ENCODE peak calls at places on chromosomes 6 and 20, in nine cellular contexts. S is adrenal gland, P is astrocyte, D is ovary, O is fibroblast of mammary gland, E is gastrocnemius medialis, V is fibroblast of villous mesenchyme, H is right lobe of liver, X is HCT116. F is an unnamed sample.

GRCh38 chr6:116201538-116201937 is 52.3 kb downstream of the TSPYL4 start:
- DNase-seq in S (no peak), P (no peak), D (no peak), O (no peak), E (no peak), V (no peak), H (no peak), X (no peak), F (no peak)

GRCh38 chr6:162343902-162344226 is 383.7 kb downstream of the PRKN start:
- DNase-seq in S (peak), P (peak), D (no peak), O (peak), E (no peak), V (no peak), H (no peak), X (no peak), F (no peak)

GRCh38 chr20:45911486-45912343 is at the start of gene PLTP:
- DNase-seq in S (peak), P (peak), D (peak), O (peak), E (peak), V (peak), H (no peak), X (no peak), F (peak)

GRCh38 chr6:30721198-30722024 is 1.3 kb downstream of the TUBB start:
- DNase-seq in S (peak), P (peak), D (peak), O (peak), E (peak), V (peak), H (peak), X (peak), F (peak)

GRCh38 chr6:112927641-112928040 is 580.5 kb downstream of the RFPL4B start:
- DNase-seq in S (no peak), P (peak), D (no peak), O (peak), E (no peak), V (no peak), H (no peak), X (no peak), F (peak)

GRCh38 chr6:136158398-136158797 is 91.7 kb downstream of the MTFR2 start:
- DNase-seq in S (peak), P (no peak), D (peak), O (no peak), E (peak), V (peak), H (peak), X (no peak), F (peak)

GRCh38 chr20:23142162-23143050 is 56.3 kb upstream of the CD93 start:
- DNase-seq in S (no peak), P (no peak), D (no peak), O (no peak), E (no peak), V (no peak), H (no peak), X (no peak), F (no peak)

GRCh38 chr20:49034070-49034732 is 11.9 kb upstream of the CSE1L start:
- DNase-seq in S (no peak), P (no peak), D (no peak), O (no peak), E (no peak), V (no peak), H (no peak), X (no peak), F (no peak)

GRCh38 chr20:25015986-25016385 is 23.4 kb upstream of the APMAP start:
- DNase-seq in S (no peak), P (no peak), D (no peak), O (no peak), E (no peak), V (no peak), H (peak), X (no peak), F (no peak)

GRCh38 chr6:11653028-11653583 is 115.6 kb downstream of the TMEM170B start:
- DNase-seq in S (peak), P (peak), D (peak), O (peak), E (no peak), V (peak), H (no peak), X (no peak), F (peak)

GRCh38 chr6:6006428-6007310 is at the start of gene NRN1:
- DNase-seq in S (no peak), P (no peak), D (no peak), O (peak), E (no peak), V (no peak), H (no peak), X (no peak), F (no peak)

GRCh38 chr6:122028933-122029332 is 370.5 kb upstream of the HSF2 start:
- DNase-seq in S (no peak), P (no peak), D (no peak), O (no peak), E (no peak), V (no peak), H (no peak), X (peak), F (no peak)

GRCh38 chr20:63568986-63569949 is 4.8 kb downstream of the HELZ2 start:
- DNase-seq in S (no peak), P (no peak), D (no peak), O (no peak), E (no peak), V (no peak), H (no peak), X (no peak), F (no peak)

GRCh38 chr20:37745553-37745952 is 51.7 kb downstream of the CTNNBL1 start:
- DNase-seq in S (no peak), P (no peak), D (no peak), O (no peak), E (no peak), V (no peak), H (no peak), X (no peak), F (no peak)

GRCh38 chr6:19892250-19892649 is 55.1 kb downstream of the ID4 start:
- DNase-seq in S (no peak), P (no peak), D (no peak), O (no peak), E (no peak), V (no peak), H (no peak), X (peak), F (no peak)

GRCh38 chr6:22145823-22146379 is 150.9 kb downstream of the PRL start:
- DNase-seq in S (peak), P (peak), D (no peak), O (peak), E (no peak), V (peak), H (no peak), X (no peak), F (peak)

GRCh38 chr6:139973602-139974373 is 599.3 kb upstream of the CITED2 start:
- DNase-seq in S (peak), P (peak), D (no peak), O (peak), E (no peak), V (peak), H (no peak), X (no peak), F (peak)

GRCh38 chr20:1833728-1834726 is 61.2 kb upstream of the SIRPA start:
- DNase-seq in S (no peak), P (no peak), D (no peak), O (no peak), E (no peak), V (no peak), H (no peak), X (no peak), F (no peak)

GRCh38 chr6:85569323-85569722 is 24.3 kb downstream of the SNX14 start:
- DNase-seq in S (no peak), P (peak), D (no peak), O (peak), E (no peak), V (no peak), H (no peak), X (no peak), F (peak)

GRCh38 chr6:153976921-153977693 is 61.9 kb upstream of the OPRM1 start:
- DNase-seq in S (no peak), P (peak), D (no peak), O (peak), E (no peak), V (peak), H (no peak), X (no peak), F (no peak)

GRCh38 chr6:160428818-160429744 is 80.9 kb downstream of the SLC22A3 start:
- DNase-seq in S (no peak), P (no peak), D (no peak), O (peak), E (peak), V (peak), H (no peak), X (no peak), F (no peak)

GRCh38 chr6:31362751-31363150 is 5.8 kb upstream of the HLA-B start:
- DNase-seq in S (no peak), P (no peak), D (no peak), O (no peak), E (no peak), V (no peak), H (no peak), X (no peak), F (no peak)

GRCh38 chr6:112038756-112039430 is 15.0 kb upstream of the CCN6 start:
- DNase-seq in S (no peak), P (peak), D (no peak), O (peak), E (no peak), V (no peak), H (no peak), X (no peak), F (peak)

GRCh38 chr6:3376064-3376463 is 80.8 kb downstream of the SLC22A23 start:
- DNase-seq in S (no peak), P (no peak), D (no peak), O (no peak), E (no peak), V (no peak), H (no peak), X (no peak), F (no peak)

GRCh38 chr20:57071283-57071701 is 195.1 kb downstream of the BMP7 start:
- DNase-seq in S (peak), P (no peak), D (no peak), O (no peak), E (no peak), V (no peak), H (no peak), X (no peak), F (no peak)

GRCh38 chr6:152167639-152168603 is 360.4 kb downstream of the ESR1 start:
- DNase-seq in S (no peak), P (no peak), D (no peak), O (peak), E (peak), V (peak), H (no peak), X (no peak), F (no peak)

GRCh38 chr20:63290677-63291472 is 2.1 kb upstream of the COL20A1 start:
- DNase-seq in S (peak), P (peak), D (no peak), O (peak), E (no peak), V (peak), H (no peak), X (peak), F (peak)

GRCh38 chr6:130810307-130811030 is 16.7 kb upstream of the SMLR1 start:
- DNase-seq in S (no peak), P (peak), D (no peak), O (no peak), E (no peak), V (peak), H (no peak), X (no peak), F (peak)

GRCh38 chr6:15255481-15256414 is 9.9 kb downstream of the JARID2 start:
- DNase-seq in S (peak), P (no peak), D (no peak), O (no peak), E (no peak), V (no peak), H (no peak), X (no peak), F (no peak)

GRCh38 chr20:50982372-50982771 is 23.8 kb downstream of the MOCS3 start:
- DNase-seq in S (no peak), P (peak), D (no peak), O (peak), E (no peak), V (peak), H (no peak), X (no peak), F (peak)

GRCh38 chr6:162497371-162497770 is 230.2 kb downstream of the PRKN start:
- DNase-seq in S (no peak), P (no peak), D (no peak), O (no peak), E (no peak), V (no peak), H (no peak), X (no peak), F (no peak)

GRCh38 chr6:27318973-27319372 is 6.9 kb upstream of the POM121L2 start:
- DNase-seq in S (no peak), P (no peak), D (no peak), O (no peak), E (no peak), V (no peak), H (no peak), X (no peak), F (no peak)

GRCh38 chr6:87881342-87881895 is 166.2 kb upstream of the SPACA1 start:
- DNase-seq in S (no peak), P (no peak), D (no peak), O (peak), E (no peak), V (no peak), H (no peak), X (no peak), F (no peak)

GRCh38 chr6:24332306-24332705 is 25.6 kb downstream of the DCDC2 start:
- DNase-seq in S (no peak), P (peak), D (no peak), O (no peak), E (no peak), V (peak), H (no peak), X (no peak), F (no peak)

GRCh38 chr6:111972714-111973678 is 80.9 kb upstream of the CCN6 start:
- DNase-seq in S (peak), P (peak), D (peak), O (peak), E (peak), V (peak), H (no peak), X (no peak), F (peak)

GRCh38 chr20:63706852-63707557 is 771 bp downstream of the ARFRP1 start:
- DNase-seq in S (peak), P (no peak), D (peak), O (peak), E (no peak), V (peak), H (peak), X (no peak), F (peak)

GRCh38 chr6:53474010-53474409 is 70.9 kb downstream of the GCLC start:
- DNase-seq in S (no peak), P (no peak), D (no peak), O (no peak), E (no peak), V (no peak), H (no peak), X (no peak), F (no peak)
- TF ChIP-seq CTCF in S (no peak), P (no peak), D (no peak), O (no peak), E (no peak), V (no peak), H (no peak), X (no peak), F (no peak)

DNA sequence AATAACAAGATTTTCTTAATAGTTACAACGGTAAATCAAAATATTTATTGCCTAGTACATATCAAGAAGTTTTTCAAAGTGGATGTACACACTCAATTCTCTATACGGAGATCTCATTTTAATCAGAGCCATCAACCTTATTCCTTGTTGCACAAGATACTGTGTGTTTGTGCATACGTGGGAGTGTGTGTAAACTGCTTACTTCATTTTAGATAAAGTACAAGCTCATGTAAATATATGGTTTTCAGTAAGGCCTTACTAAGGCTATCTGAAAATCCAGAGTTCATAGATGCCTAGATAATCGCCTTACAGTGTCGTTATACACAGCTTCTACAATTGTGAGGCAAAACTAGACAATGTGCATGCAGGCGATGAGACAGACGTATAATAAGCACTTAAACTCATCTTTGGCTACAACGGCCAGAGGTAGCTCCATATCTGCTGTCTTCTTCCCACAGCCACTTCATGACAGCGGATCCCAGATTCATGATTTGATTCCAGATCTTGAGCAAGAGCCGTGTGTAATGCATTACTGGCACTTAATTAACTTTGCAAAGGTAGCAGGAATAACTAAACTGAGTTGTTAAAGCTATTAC is 2.5 kb downstream of the PERP start:
- DNase-seq in S (no peak), P (no peak), D (no peak), O (no peak), E (no peak), V (no peak), H (no peak), X (no peak), F (no peak)
- H3K4me3 ChIP-seq in S (no peak), P (no peak), D (no peak), O (no peak), E (no peak), V (no peak), H (no peak), X (no peak), F (no peak)

GRCh38 chr20:21355981-21356380 is 41.3 kb downstream of the NKX2-4 start:
- DNase-seq in S (no peak), P (no peak), D (no peak), O (no peak), E (no peak), V (no peak), H (no peak), X (no peak), F (no peak)

GRCh38 chr20:21353236-21353635 is 44.1 kb downstream of the NKX2-4 start:
- DNase-seq in S (no peak), P (peak), D (no peak), O (peak), E (no peak), V (peak), H (no peak), X (no peak), F (peak)

GRCh38 chr20:21357851-21358250 is 39.5 kb downstream of the NKX2-4 start:
- DNase-seq in S (no peak), P (no peak), D (no peak), O (no peak), E (no peak), V (no peak), H (no peak), X (no peak), F (no peak)

DNA sequence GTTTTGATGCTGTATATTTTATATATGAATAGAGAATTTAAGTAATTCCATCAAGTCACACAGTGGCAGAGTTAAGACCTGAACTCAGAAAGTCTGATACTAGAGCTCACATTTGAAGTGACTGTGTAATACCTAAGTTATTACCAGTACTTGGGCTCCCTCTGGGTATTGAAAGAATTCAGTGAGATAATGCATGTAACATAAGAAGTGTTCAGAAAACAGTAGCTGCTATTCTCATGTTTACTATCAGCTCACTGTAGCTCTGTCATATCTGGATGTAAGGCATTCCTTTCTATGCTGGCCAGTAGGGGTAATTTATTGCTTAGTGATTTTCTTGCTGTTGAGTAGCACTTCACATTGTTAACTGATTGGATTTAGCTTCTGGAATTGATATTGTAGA is 44.6 kb downstream of the NKX2-4 start:
- DNase-seq in S (no peak), P (peak), D (no peak), O (peak), E (no peak), V (peak), H (no peak), X (no peak), F (peak)
- TF ChIP-seq CTCF in S (no peak), P (no peak), D (no peak), O (no peak), E (no peak), V (no peak), H (no peak), X (no peak), F (no peak)

DNA sequence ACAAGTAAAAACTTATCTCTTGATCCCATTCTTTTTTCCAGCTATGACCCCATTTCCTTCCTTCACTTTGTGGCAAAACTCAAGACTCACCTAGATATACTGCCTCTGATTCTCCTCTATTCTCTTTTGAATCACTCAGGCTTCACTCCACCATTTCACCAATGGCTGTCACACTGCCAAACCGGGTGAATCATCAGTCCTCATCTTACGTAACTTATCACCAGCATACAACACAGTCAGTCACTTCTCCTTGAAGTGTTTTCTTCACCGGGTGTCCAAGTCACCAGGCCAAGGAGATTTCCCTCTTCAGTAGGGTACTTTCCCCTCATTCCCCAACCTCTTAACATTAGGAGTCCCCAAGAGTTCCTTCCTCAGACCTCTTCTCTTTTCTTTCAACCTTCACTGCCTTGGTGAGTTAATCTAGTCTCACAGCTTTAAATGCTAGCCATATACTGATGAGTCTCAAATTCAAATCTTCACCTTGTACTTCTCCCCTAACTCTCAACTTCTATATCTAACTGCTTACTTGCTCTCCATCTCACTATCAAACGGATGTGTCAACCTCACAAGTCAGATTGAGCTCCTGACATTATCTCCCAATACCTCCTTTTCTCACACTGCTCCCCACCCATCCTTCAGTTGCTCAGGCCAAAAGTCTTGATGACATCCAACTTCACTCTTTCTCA is 6.0 kb downstream of the TMEM242 start:
- DNase-seq in S (peak), P (peak), D (peak), O (peak), E (peak), V (peak), H (peak), X (peak), F (peak)
- H3K4me3 ChIP-seq in S (no peak), P (no peak), D (no peak), O (no peak), E (no peak), V (no peak), H (no peak), X (no peak), F (no peak)

GRCh38 chr6:42086046-42086664 is 35.8 kb downstream of the TAF8 start:
- DNase-seq in S (no peak), P (no peak), D (no peak), O (no peak), E (no peak), V (no peak), H (no peak), X (no peak), F (no peak)

GRCh38 chr6:42086665-42087050 is 36.3 kb downstream of the TAF8 start:
- DNase-seq in S (no peak), P (no peak), D (no peak), O (no peak), E (no peak), V (no peak), H (no peak), X (no peak), F (no peak)

GRCh38 chr6:42083530-42083929 is 33.2 kb downstream of the TAF8 start:
- DNase-seq in S (no peak), P (no peak), D (no peak), O (no peak), E (no peak), V (no peak), H (no peak), X (no peak), F (no peak)

GRCh38 chr6:42088101-42088591 is 37.8 kb downstream of the TAF8 start:
- DNase-seq in S (peak), P (peak), D (no peak), O (peak), E (no peak), V (peak), H (no peak), X (no peak), F (peak)

DNA sequence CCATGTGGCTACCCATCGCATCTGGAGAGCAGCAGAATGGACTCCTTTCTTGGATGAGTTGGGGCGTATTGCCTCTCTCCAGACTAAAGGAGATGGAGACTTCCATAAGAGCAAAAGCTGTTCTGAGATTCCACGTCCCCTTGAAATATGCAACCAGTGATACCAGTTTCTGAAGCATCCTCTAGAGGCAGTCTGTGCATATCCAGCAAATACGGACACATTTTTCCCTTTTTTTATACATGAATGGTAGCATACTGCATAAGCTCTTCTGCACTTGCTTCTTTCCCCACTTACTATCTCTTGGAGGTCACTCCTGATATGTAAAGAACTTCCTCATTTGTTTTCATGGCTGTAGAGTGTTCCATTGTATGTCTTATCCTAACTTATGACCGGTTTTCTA is 34.6 kb downstream of the TAF8 start:
- DNase-seq in S (no peak), P (no peak), D (no peak), O (no peak), E (no peak), V (no peak), H (no peak), X (no peak), F (peak)
- TF ChIP-seq CTCF in S (no peak), P (peak), D (no peak), O (peak), E (no peak), V (peak), H (no peak), X (peak), F (peak)